ENCODE peak calls at places on chromosomes 13 and 19, in six cellular contexts. One of them, this sample, is unnamed. For H3F3A, the result is how much of the 10 kb centered on the place peaks cover.

GRCh38 chr13:113930711-113931637 is 42.9 kb downstream of the C13orf46 start:
- DNase-seq in GM23248: no peak
- DNase-seq in SK-N-SH: no peak
- DNase-seq in GM23338: no peak
- DNase-seq in MM.1S: peak
- DNase-seq in PC-3: no peak
- DNase-seq in this sample: no peak

GRCh38 chr13:28953714-28954113 is 133.6 kb downstream of the MTUS2 start:
- DNase-seq in GM23248: no peak
- DNase-seq in SK-N-SH: no peak
- DNase-seq in GM23338: peak
- DNase-seq in MM.1S: no peak
- DNase-seq in PC-3: no peak
- DNase-seq in this sample: no peak

GRCh38 chr19:46689358-46689757 is 27.6 kb downstream of the PRKD2 start:
- DNase-seq in GM23248: no peak
- DNase-seq in SK-N-SH: no peak
- DNase-seq in GM23338: no peak
- DNase-seq in MM.1S: no peak
- DNase-seq in PC-3: no peak
- DNase-seq in this sample: no peak

GRCh38 chr13:65551208-65551607 is 1678.9 kb downstream of the PCDH9 start:
- DNase-seq in GM23248: no peak
- DNase-seq in SK-N-SH: no peak
- DNase-seq in GM23338: no peak
- DNase-seq in MM.1S: no peak
- DNase-seq in PC-3: no peak
- DNase-seq in this sample: no peak

GRCh38 chr13:44876782-44877324 is 112.4 kb downstream of the NUFIP1 start:
- DNase-seq in GM23248: no peak
- DNase-seq in SK-N-SH: no peak
- DNase-seq in GM23338: peak
- DNase-seq in MM.1S: no peak
- DNase-seq in PC-3: no peak
- DNase-seq in this sample: peak

GRCh38 chr13:80361298-80361697 is 20.4 kb upstream of the SPRY2 start:
- DNase-seq in GM23248: no peak
- DNase-seq in SK-N-SH: no peak
- DNase-seq in GM23338: no peak
- DNase-seq in MM.1S: no peak
- DNase-seq in PC-3: no peak
- DNase-seq in this sample: no peak

GRCh38 chr19:3880471-3881271 is at the start of gene ATCAY:
- DNase-seq in GM23248: no peak
- DNase-seq in SK-N-SH: peak
- DNase-seq in GM23338: peak
- DNase-seq in MM.1S: no peak
- DNase-seq in PC-3: no peak
- DNase-seq in this sample: peak

GRCh38 chr13:73661687-73662425 is 472.3 kb downstream of the KLF12 start:
- DNase-seq in GM23248: no peak
- DNase-seq in SK-N-SH: no peak
- DNase-seq in GM23338: no peak
- DNase-seq in MM.1S: no peak
- DNase-seq in PC-3: no peak
- DNase-seq in this sample: no peak

GRCh38 chr13:93244918-93245280 is 18.3 kb downstream of the GPC6 start:
- DNase-seq in GM23248: peak
- DNase-seq in SK-N-SH: no peak
- DNase-seq in GM23338: no peak
- DNase-seq in MM.1S: no peak
- DNase-seq in PC-3: no peak
- DNase-seq in this sample: no peak

GRCh38 chr19:24072720-24073119 is 14.3 kb upstream of the ZNF254 start:
- DNase-seq in GM23248: no peak
- DNase-seq in SK-N-SH: no peak
- DNase-seq in GM23338: no peak
- DNase-seq in MM.1S: no peak
- DNase-seq in PC-3: no peak
- DNase-seq in this sample: no peak

GRCh38 chr19:54451331-54451871 is 2.4 kb downstream of the LENG8 start:
- DNase-seq in GM23248: peak
- DNase-seq in SK-N-SH: no peak
- DNase-seq in GM23338: no peak
- DNase-seq in MM.1S: no peak
- DNase-seq in PC-3: peak
- DNase-seq in this sample: no peak

GRCh38 chr19:33419763-33420080 is 46.2 kb downstream of the CEBPG start:
- DNase-seq in GM23248: no peak
- DNase-seq in SK-N-SH: peak
- DNase-seq in GM23338: peak
- DNase-seq in MM.1S: no peak
- DNase-seq in PC-3: no peak
- DNase-seq in this sample: peak

GRCh38 chr13:91355826-91356710 is 8.6 kb downstream of the MIR17HG start:
- DNase-seq in GM23248: no peak
- DNase-seq in SK-N-SH: no peak
- DNase-seq in GM23338: no peak
- DNase-seq in MM.1S: no peak
- DNase-seq in PC-3: no peak
- DNase-seq in this sample: no peak

GRCh38 chr13:67152123-67152522 is 78.0 kb downstream of the PCDH9 start:
- DNase-seq in GM23248: no peak
- DNase-seq in SK-N-SH: peak
- DNase-seq in GM23338: no peak
- DNase-seq in MM.1S: no peak
- DNase-seq in PC-3: no peak
- DNase-seq in this sample: no peak

GRCh38 chr13:43307921-43308433 is 284.6 kb downstream of the DNAJC15 start:
- DNase-seq in GM23248: peak
- DNase-seq in SK-N-SH: peak
- DNase-seq in GM23338: no peak
- DNase-seq in MM.1S: no peak
- DNase-seq in PC-3: peak
- DNase-seq in this sample: no peak

GRCh38 chr19:8322638-8322997 is 1.3 kb downstream of the RPS28 start:
- DNase-seq in GM23248: no peak
- DNase-seq in SK-N-SH: no peak
- DNase-seq in GM23338: no peak
- DNase-seq in MM.1S: no peak
- DNase-seq in PC-3: no peak
- DNase-seq in this sample: no peak
- H3F3A ChIP-seq in GM23248: under half
- H3F3A ChIP-seq in SK-N-SH: under half
- H3F3A ChIP-seq in GM23338: under half
- H3F3A ChIP-seq in MM.1S: under half
- H3F3A ChIP-seq in PC-3: under half
- H3F3A ChIP-seq in this sample: under half

GRCh38 chr19:2770055-2771013 is 12.7 kb downstream of the SGTA start:
- DNase-seq in GM23248: peak
- DNase-seq in SK-N-SH: no peak
- DNase-seq in GM23338: no peak
- DNase-seq in MM.1S: no peak
- DNase-seq in PC-3: no peak
- DNase-seq in this sample: no peak

GRCh38 chr19:2767688-2768087 is 15.4 kb downstream of the SGTA start:
- DNase-seq in GM23248: no peak
- DNase-seq in SK-N-SH: no peak
- DNase-seq in GM23338: no peak
- DNase-seq in MM.1S: no peak
- DNase-seq in PC-3: no peak
- DNase-seq in this sample: no peak

GRCh38 chr19:2766594-2767372 is 16.3 kb downstream of the SGTA start:
- DNase-seq in GM23248: no peak
- DNase-seq in SK-N-SH: no peak
- DNase-seq in GM23338: no peak
- DNase-seq in MM.1S: no peak
- DNase-seq in PC-3: no peak
- DNase-seq in this sample: no peak

GRCh38 chr19:2768365-2769132 is 14.5 kb downstream of the SGTA start:
- DNase-seq in GM23248: no peak
- DNase-seq in SK-N-SH: no peak
- DNase-seq in GM23338: no peak
- DNase-seq in MM.1S: no peak
- DNase-seq in PC-3: no peak
- DNase-seq in this sample: no peak

GRCh38 chr19:2769218-2769617 is 13.9 kb downstream of the SGTA start:
- DNase-seq in GM23248: no peak
- DNase-seq in SK-N-SH: no peak
- DNase-seq in GM23338: no peak
- DNase-seq in MM.1S: no peak
- DNase-seq in PC-3: no peak
- DNase-seq in this sample: no peak
- H3K27ac ChIP-seq in GM23248: no peak
- H3K27ac ChIP-seq in SK-N-SH: no peak
- H3K27ac ChIP-seq in GM23338: no peak
- H3K27ac ChIP-seq in MM.1S: no peak
- H3K27ac ChIP-seq in PC-3: no peak
- H3K27ac ChIP-seq in this sample: no peak

DNA sequence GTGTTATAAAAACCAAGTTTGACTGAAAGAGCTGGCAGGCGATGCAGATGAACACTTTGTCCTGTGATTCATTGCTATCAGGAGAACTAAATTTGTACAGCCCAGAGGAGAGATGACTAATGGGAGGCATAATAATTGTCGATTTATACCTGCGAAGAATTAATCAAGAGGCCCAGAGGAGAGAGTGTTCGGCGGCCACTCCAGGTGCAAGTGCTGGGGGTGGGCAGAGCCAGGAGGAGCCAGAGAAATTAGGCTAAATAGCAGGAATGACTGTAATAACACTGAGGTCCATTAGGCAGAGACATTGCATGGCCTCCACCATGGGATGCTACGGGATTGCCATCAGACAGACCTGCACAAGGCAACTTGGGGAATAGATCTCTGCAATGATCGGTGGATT is 107.7 kb upstream of the UQCRFS1 start:
- DNase-seq in GM23248: no peak
- DNase-seq in SK-N-SH: no peak
- DNase-seq in GM23338: no peak
- DNase-seq in MM.1S: no peak
- DNase-seq in PC-3: no peak
- DNase-seq in this sample: no peak
- TF ChIP-seq EZH2phosphoT487 in GM23248: no peak
- TF ChIP-seq EZH2phosphoT487 in SK-N-SH: no peak
- TF ChIP-seq EZH2phosphoT487 in GM23338: no peak
- TF ChIP-seq EZH2phosphoT487 in MM.1S: no peak
- TF ChIP-seq EZH2phosphoT487 in PC-3: no peak
- TF ChIP-seq EZH2phosphoT487 in this sample: no peak

GRCh38 chr19:41872775-41873647 is 4.1 kb upstream of the CD79A start:
- DNase-seq in GM23248: peak
- DNase-seq in SK-N-SH: peak
- DNase-seq in GM23338: peak
- DNase-seq in MM.1S: peak
- DNase-seq in PC-3: peak
- DNase-seq in this sample: peak
- H3F3A ChIP-seq in GM23248: half or more
- H3F3A ChIP-seq in SK-N-SH: half or more
- H3F3A ChIP-seq in GM23338: under half
- H3F3A ChIP-seq in MM.1S: half or more
- H3F3A ChIP-seq in PC-3: under half
- H3F3A ChIP-seq in this sample: half or more